ENCODE peak calls at places on chromosome 14, in ten cellular contexts. I is Peyer's patch, B is A549, S is esophagus squamous epithelium, U is uterus, P is lower leg skin, O is stomach, Z is esophagus muscularis mucosa, K is prostate gland, Y is NB4. F is an unnamed sample.

GRCh38 chr14:60655898-60656754 is 6.8 kb upstream of the SIX1 start:
- DNase-seq in I (no peak), B (no peak), S (no peak), U (no peak), P (no peak), O (no peak), Z (no peak), K (peak), Y (peak), F (no peak)

GRCh38 chr14:81234268-81234667 is 13.5 kb upstream of the GTF2A1 start:
- DNase-seq in I (no peak), B (no peak), S (no peak), U (no peak), P (no peak), O (no peak), Z (no peak), K (no peak), Y (no peak), F (no peak)

GRCh38 chr14:22231022-22231421 is 358.0 kb downstream of the DAD1 start:
- DNase-seq in I (peak), B (no peak), S (no peak), U (no peak), P (no peak), O (no peak), Z (no peak), K (no peak), Y (peak), F (no peak)

GRCh38 chr14:105635560-105635959 is 109.2 kb downstream of the TMEM121 start:
- DNase-seq in I (no peak), B (no peak), S (no peak), U (no peak), P (no peak), O (no peak), Z (no peak), K (no peak), Y (no peak), F (no peak)

GRCh38 chr14:100904307-100905019 is 941 bp upstream of the RTL1 start:
- DNase-seq in I (no peak), B (peak), S (no peak), U (no peak), P (peak), O (no peak), Z (no peak), K (no peak), Y (peak), F (no peak)

GRCh38 chr14:67457782-67458181 is 30.7 kb downstream of the TMEM229B start:
- DNase-seq in I (no peak), B (no peak), S (no peak), U (no peak), P (no peak), O (peak), Z (no peak), K (peak), Y (no peak), F (peak)

GRCh38 chr14:81363746-81364400 is 36.3 kb downstream of the STON2 start:
- DNase-seq in I (no peak), B (no peak), S (no peak), U (no peak), P (no peak), O (no peak), Z (no peak), K (no peak), Y (no peak), F (no peak)

GRCh38 chr14:80926706-80927384 is 14.7 kb downstream of the CEP128 start:
- DNase-seq in I (no peak), B (no peak), S (no peak), U (no peak), P (no peak), O (no peak), Z (no peak), K (no peak), Y (peak), F (no peak)

GRCh38 chr14:103315368-103315911 is 18.6 kb upstream of the EIF5 start:
- DNase-seq in I (no peak), B (no peak), S (no peak), U (no peak), P (no peak), O (no peak), Z (no peak), K (peak), Y (no peak), F (peak)

GRCh38 chr14:104657114-104657524 is 32.3 kb upstream of the INF2 start:
- DNase-seq in I (peak), B (no peak), S (no peak), U (no peak), P (no peak), O (no peak), Z (no peak), K (no peak), Y (peak), F (no peak)

GRCh38 chr14:76514599-76514998 is 138.7 kb downstream of the ESRRB start:
- DNase-seq in I (no peak), B (peak), S (no peak), U (no peak), P (no peak), O (no peak), Z (no peak), K (no peak), Y (peak), F (peak)

GRCh38 chr14:61322011-61322798 is 826 bp downstream of the PRKCH start:
- DNase-seq in I (no peak), B (no peak), S (no peak), U (no peak), P (peak), O (peak), Z (no peak), K (peak), Y (no peak), F (peak)

GRCh38 chr14:103255555-103255954 is 78.5 kb upstream of the EIF5 start:
- DNase-seq in I (no peak), B (no peak), S (no peak), U (no peak), P (peak), O (no peak), Z (no peak), K (no peak), Y (no peak), F (no peak)

GRCh38 chr14:31025335-31026075 is at the start of gene AP4S1:
- DNase-seq in I (peak), B (peak), S (no peak), U (peak), P (peak), O (peak), Z (no peak), K (peak), Y (peak), F (peak)

GRCh38 chr14:76780360-76780759 is 19.1 kb downstream of the VASH1 start:
- DNase-seq in I (peak), B (no peak), S (no peak), U (no peak), P (peak), O (no peak), Z (no peak), K (no peak), Y (no peak), F (no peak)

GRCh38 chr14:38808734-38809455 is 294.1 kb downstream of the SEC23A start:
- DNase-seq in I (no peak), B (peak), S (no peak), U (no peak), P (no peak), O (peak), Z (no peak), K (no peak), Y (peak), F (no peak)

GRCh38 chr14:102608064-102608446 is 15.6 kb downstream of the RCOR1 start:
- DNase-seq in I (no peak), B (no peak), S (no peak), U (no peak), P (no peak), O (no peak), Z (no peak), K (no peak), Y (no peak), F (no peak)

GRCh38 chr14:104715871-104716270 is 8.2 kb upstream of the ADSS1 start:
- DNase-seq in I (no peak), B (no peak), S (no peak), U (no peak), P (no peak), O (no peak), Z (no peak), K (no peak), Y (no peak), F (no peak)

GRCh38 chr14:103543721-103544626 is 15.0 kb downstream of the TRMT61A start:
- DNase-seq in I (no peak), B (no peak), S (no peak), U (peak), P (no peak), O (no peak), Z (no peak), K (no peak), Y (no peak), F (no peak)

GRCh38 chr14:35558680-35559079 is 24.7 kb downstream of the INSM2 start:
- DNase-seq in I (no peak), B (no peak), S (no peak), U (no peak), P (no peak), O (no peak), Z (no peak), K (no peak), Y (no peak), F (no peak)

DNA sequence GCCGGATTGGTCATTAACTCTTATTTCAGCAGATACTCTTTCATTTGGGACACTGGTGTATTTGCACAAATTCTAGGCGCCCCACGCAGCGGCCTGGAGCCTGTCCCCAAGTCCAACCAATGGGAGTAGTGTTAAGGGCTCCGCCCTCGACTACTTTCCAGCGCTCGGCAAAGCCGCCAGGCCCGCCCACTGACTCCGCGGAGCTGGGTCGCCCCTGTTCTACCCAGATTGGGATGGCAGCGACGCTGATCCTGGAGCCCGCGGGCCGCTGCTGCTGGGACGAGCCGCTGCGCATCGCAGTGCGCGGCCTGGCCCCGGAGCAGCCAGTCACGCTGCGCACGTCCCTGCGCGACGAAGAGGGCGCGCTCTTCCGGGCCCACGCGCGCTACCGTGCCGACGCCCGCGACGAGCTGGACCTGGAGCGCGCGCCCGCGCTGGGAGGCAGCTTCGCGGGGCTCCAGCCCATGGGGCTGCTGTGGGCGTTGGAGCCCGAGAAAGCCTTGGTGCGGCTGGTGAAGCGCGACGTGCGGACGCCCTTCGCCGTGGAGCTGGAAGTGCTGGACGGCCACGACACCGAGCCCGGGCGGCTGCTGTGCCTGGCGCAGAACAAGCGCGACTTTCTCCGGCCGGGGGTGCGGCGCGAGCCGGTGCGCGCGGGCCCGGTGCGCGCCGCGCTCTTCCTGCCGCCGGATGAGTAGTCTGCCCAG is at the start of gene ACOT6:
- DNase-seq in I (peak), B (peak), S (no peak), U (peak), P (peak), O (peak), Z (peak), K (peak), Y (peak), F (peak)
- TF ChIP-seq POLR2A in I (no peak), B (peak), S (no peak), U (peak), P (no peak), O (no peak), Z (no peak), K (peak), Y (no peak), F (no peak)

GRCh38 chr14:91114079-91115065 is 499 bp downstream of the DGLUCY start:
- DNase-seq in I (peak), B (no peak), S (peak), U (peak), P (peak), O (peak), Z (no peak), K (peak), Y (peak), F (peak)
- TF ChIP-seq POLR2A in I (peak), B (peak), S (no peak), U (peak), P (no peak), O (no peak), Z (peak), K (peak), Y (peak), F (no peak)

GRCh38 chr14:68518180-68518579 is 274.7 kb downstream of the ZFP36L1 start:
- DNase-seq in I (no peak), B (no peak), S (no peak), U (no peak), P (no peak), O (no peak), Z (no peak), K (no peak), Y (no peak), F (peak)
- TF ChIP-seq POLR2A in I (no peak), B (no peak), S (no peak), U (no peak), P (no peak), O (no peak), Z (no peak), K (no peak), Y (no peak), F (no peak)

GRCh38 chr14:24181251-24182077 is 7.2 kb downstream of the IPO4 start:
- DNase-seq in I (no peak), B (no peak), S (no peak), U (no peak), P (no peak), O (no peak), Z (no peak), K (no peak), Y (no peak), F (no peak)
- TF ChIP-seq POLR2A in I (no peak), B (no peak), S (no peak), U (no peak), P (no peak), O (no peak), Z (no peak), K (no peak), Y (no peak), F (no peak)

GRCh38 chr14:90499121-90499520 is 102.3 kb downstream of the CALM1 start:
- DNase-seq in I (no peak), B (no peak), S (no peak), U (no peak), P (peak), O (no peak), Z (no peak), K (no peak), Y (no peak), F (no peak)

GRCh38 chr14:90498198-90498597 is 101.4 kb downstream of the CALM1 start:
- DNase-seq in I (no peak), B (no peak), S (no peak), U (no peak), P (no peak), O (no peak), Z (no peak), K (no peak), Y (no peak), F (no peak)

GRCh38 chr14:90499908-90500664 is 103.3 kb downstream of the CALM1 start:
- DNase-seq in I (no peak), B (no peak), S (no peak), U (no peak), P (peak), O (no peak), Z (no peak), K (no peak), Y (no peak), F (no peak)

GRCh38 chr14:90502760-90503159 is 105.9 kb downstream of the CALM1 start:
- DNase-seq in I (no peak), B (no peak), S (no peak), U (no peak), P (no peak), O (no peak), Z (no peak), K (no peak), Y (no peak), F (no peak)

DNA sequence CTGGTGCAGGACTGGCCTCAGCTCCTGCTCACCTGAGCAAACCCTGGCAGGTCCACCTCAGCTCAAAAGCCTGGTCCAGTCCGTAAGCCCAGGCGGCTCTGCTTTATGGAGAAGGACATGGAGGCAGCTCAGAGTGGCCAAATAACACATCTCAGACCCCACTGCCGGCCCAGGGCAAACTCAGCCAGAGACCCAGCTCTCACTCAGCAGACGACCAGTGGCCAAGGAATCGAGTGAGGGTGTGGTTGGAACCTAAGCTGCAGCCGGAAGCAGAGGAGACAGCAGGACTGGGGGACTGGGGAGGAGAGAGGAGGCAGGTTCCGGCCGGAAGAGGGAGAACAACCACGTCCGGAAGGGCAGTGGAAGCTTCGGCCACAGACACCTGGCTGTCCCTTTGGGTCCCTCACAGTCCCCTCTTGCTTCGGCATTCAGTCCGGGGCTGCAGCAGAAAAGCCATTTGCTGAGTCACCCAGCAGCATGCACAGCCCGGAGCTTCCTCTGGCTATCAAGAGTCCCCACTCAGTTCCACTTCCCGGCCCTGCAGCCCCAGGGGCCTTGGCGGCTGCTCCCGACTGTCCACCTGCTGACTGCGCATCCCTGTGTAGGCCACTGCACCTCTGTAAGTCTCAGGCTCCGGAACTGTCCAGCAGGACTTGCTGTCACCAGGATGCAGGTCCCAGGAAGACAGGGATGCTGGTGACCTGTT is 104.0 kb downstream of the CALM1 start:
- DNase-seq in I (no peak), B (no peak), S (no peak), U (no peak), P (peak), O (no peak), Z (no peak), K (no peak), Y (peak), F (no peak)
- TF ChIP-seq POLR2A in I (no peak), B (no peak), S (no peak), U (no peak), P (no peak), O (no peak), Z (no peak), K (no peak), Y (no peak), F (no peak)

GRCh38 chr14:21061347-21061668 is 3.7 kb downstream of the RNASE8 start:
- DNase-seq in I (no peak), B (no peak), S (no peak), U (no peak), P (no peak), O (no peak), Z (no peak), K (no peak), Y (no peak), F (no peak)
- TF ChIP-seq POLR2A in I (no peak), B (no peak), S (no peak), U (no peak), P (no peak), O (no peak), Z (no peak), K (no peak), Y (no peak), F (no peak)

GRCh38 chr14:64942531-64943111 is at the start of gene GPX2:
- DNase-seq in I (no peak), B (peak), S (no peak), U (no peak), P (peak), O (peak), Z (peak), K (peak), Y (no peak), F (no peak)
- TF ChIP-seq POLR2A in I (peak), B (peak), S (no peak), U (no peak), P (no peak), O (no peak), Z (no peak), K (peak), Y (no peak), F (no peak)

GRCh38 chr14:50110323-50111037 is 5.9 kb downstream of the VCPKMT start:
- DNase-seq in I (no peak), B (no peak), S (no peak), U (no peak), P (no peak), O (no peak), Z (no peak), K (no peak), Y (no peak), F (no peak)
- TF ChIP-seq POLR2A in I (no peak), B (no peak), S (no peak), U (no peak), P (no peak), O (no peak), Z (no peak), K (no peak), Y (no peak), F (no peak)

DNA sequence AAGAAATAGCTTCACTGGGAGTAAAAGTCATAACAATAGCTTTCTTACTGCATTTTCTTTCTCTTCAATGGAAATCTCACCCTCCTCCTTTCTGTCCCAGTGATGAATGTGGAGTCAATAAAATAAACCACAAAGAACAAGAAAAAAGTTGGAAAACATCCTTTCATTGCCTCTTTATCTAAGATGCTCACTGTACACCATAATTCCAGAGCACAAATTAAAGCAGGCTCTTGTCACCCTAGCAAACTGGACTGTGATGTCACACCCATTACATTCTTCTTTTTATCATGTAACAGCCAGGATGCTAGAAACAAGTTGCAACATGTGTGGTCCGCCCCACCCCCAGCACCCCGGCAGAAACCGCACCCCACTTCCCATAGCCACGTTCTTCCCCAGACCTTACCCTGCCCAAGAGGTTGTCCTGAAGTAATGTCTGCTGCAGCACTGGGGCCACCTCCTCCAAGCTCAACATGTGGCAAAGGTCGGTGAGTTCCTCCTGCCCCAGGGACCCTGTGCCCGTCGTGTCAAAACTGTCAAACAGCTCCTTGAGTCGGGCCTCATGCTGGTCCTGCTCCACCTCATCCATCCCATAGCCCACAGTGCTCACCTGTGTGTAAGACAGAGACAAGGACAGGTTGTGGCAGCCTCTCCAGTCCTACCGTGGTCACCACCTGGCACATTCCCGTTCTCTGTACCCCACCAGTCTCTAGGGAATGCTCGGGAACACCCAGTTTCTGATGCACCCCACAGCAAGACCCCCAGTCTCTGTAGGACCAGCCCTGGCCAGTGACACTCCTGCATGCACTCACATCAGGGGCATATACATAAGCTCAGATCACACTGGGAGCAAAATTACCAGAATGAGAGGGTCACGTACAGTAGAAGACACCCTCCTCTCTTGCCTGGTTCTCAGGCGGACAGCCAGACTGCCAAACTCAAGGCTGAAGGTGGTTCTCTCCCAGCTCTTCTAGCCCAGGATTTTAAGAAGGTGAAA is 9.2 kb downstream of the NIN start:
- DNase-seq in I (peak), B (no peak), S (no peak), U (no peak), P (peak), O (peak), Z (peak), K (no peak), Y (peak), F (no peak)
- TF ChIP-seq POLR2A in I (no peak), B (no peak), S (no peak), U (no peak), P (no peak), O (no peak), Z (no peak), K (no peak), Y (no peak), F (no peak)

GRCh38 chr14:54387328-54387727 is 9.5 kb upstream of the CDKN3 start:
- DNase-seq in I (no peak), B (no peak), S (no peak), U (no peak), P (no peak), O (no peak), Z (no peak), K (no peak), Y (no peak), F (no peak)
- TF ChIP-seq POLR2A in I (no peak), B (no peak), S (no peak), U (no peak), P (no peak), O (no peak), Z (no peak), K (no peak), Y (no peak), F (no peak)

F was measured in thyroid gland.